ENCODE peak calls at places on chromosomes 2 and 18, in nine cellular contexts. One of them, this sample, is unnamed. For H3K36me3, the result is how much of the 10 kb centered on the place peaks cover.

GRCh38 chr2:45233301-45233700 is 224.0 kb upstream of the SIX2 start:
- DNase-seq in mesendoderm: no peak
- DNase-seq in effector memory CD4-positive, alpha-beta T cell: no peak
- DNase-seq in vagina: no peak
- DNase-seq in CD8-positive, alpha-beta T cell: no peak
- DNase-seq in naive thymus-derived CD4-positive, alpha-beta T cell: no peak
- DNase-seq in HAP-1: no peak
- DNase-seq in endodermal cell: no peak
- DNase-seq in bronchial epithelial cell: no peak
- DNase-seq in this sample: no peak

GRCh38 chr2:27977623-27978312 is 87.2 kb downstream of the BABAM2 start:
- DNase-seq in HAP-1: no peak
- DNase-seq in vagina: no peak
- DNase-seq in CD8-positive, alpha-beta T cell: no peak
- DNase-seq in bronchial epithelial cell: peak
- DNase-seq in endodermal cell: no peak
- DNase-seq in naive thymus-derived CD4-positive, alpha-beta T cell: no peak
- DNase-seq in effector memory CD4-positive, alpha-beta T cell: no peak
- DNase-seq in mesendoderm: no peak
- DNase-seq in this sample: no peak

GRCh38 chr2:37599688-37600525 is 71.5 kb downstream of the CDC42EP3 start:
- DNase-seq in HAP-1: no peak
- DNase-seq in mesendoderm: no peak
- DNase-seq in CD8-positive, alpha-beta T cell: peak
- DNase-seq in bronchial epithelial cell: no peak
- DNase-seq in endodermal cell: no peak
- DNase-seq in naive thymus-derived CD4-positive, alpha-beta T cell: peak
- DNase-seq in effector memory CD4-positive, alpha-beta T cell: peak
- DNase-seq in vagina: no peak
- DNase-seq in this sample: no peak

GRCh38 chr2:150931447-150931846 is 330.2 kb downstream of the RBM43 start:
- DNase-seq in HAP-1: peak
- DNase-seq in vagina: no peak
- DNase-seq in naive thymus-derived CD4-positive, alpha-beta T cell: no peak
- DNase-seq in bronchial epithelial cell: no peak
- DNase-seq in mesendoderm: no peak
- DNase-seq in CD8-positive, alpha-beta T cell: no peak
- DNase-seq in endodermal cell: no peak
- DNase-seq in effector memory CD4-positive, alpha-beta T cell: no peak
- DNase-seq in this sample: no peak

GRCh38 chr2:151306621-151307020 is 17.2 kb upstream of the NMI start:
- DNase-seq in naive thymus-derived CD4-positive, alpha-beta T cell: no peak
- DNase-seq in CD8-positive, alpha-beta T cell: no peak
- DNase-seq in HAP-1: no peak
- DNase-seq in endodermal cell: no peak
- DNase-seq in vagina: no peak
- DNase-seq in effector memory CD4-positive, alpha-beta T cell: no peak
- DNase-seq in mesendoderm: no peak
- DNase-seq in bronchial epithelial cell: peak
- DNase-seq in this sample: no peak

GRCh38 chr2:73994544-73994831 is 9.8 kb downstream of the TET3 start:
- DNase-seq in naive thymus-derived CD4-positive, alpha-beta T cell: no peak
- DNase-seq in bronchial epithelial cell: no peak
- DNase-seq in HAP-1: no peak
- DNase-seq in mesendoderm: no peak
- DNase-seq in effector memory CD4-positive, alpha-beta T cell: no peak
- DNase-seq in endodermal cell: no peak
- DNase-seq in vagina: no peak
- DNase-seq in CD8-positive, alpha-beta T cell: no peak
- DNase-seq in this sample: no peak

GRCh38 chr18:34741401-34741800 is 31.3 kb downstream of the DTNA start:
- DNase-seq in vagina: no peak
- DNase-seq in endodermal cell: no peak
- DNase-seq in effector memory CD4-positive, alpha-beta T cell: no peak
- DNase-seq in mesendoderm: no peak
- DNase-seq in HAP-1: no peak
- DNase-seq in naive thymus-derived CD4-positive, alpha-beta T cell: no peak
- DNase-seq in bronchial epithelial cell: no peak
- DNase-seq in CD8-positive, alpha-beta T cell: no peak
- DNase-seq in this sample: no peak

GRCh38 chr18:75212626-75213110 is 2.1 kb downstream of the TSHZ1 start:
- DNase-seq in mesendoderm: peak
- DNase-seq in effector memory CD4-positive, alpha-beta T cell: no peak
- DNase-seq in bronchial epithelial cell: no peak
- DNase-seq in naive thymus-derived CD4-positive, alpha-beta T cell: no peak
- DNase-seq in CD8-positive, alpha-beta T cell: no peak
- DNase-seq in HAP-1: no peak
- DNase-seq in endodermal cell: no peak
- DNase-seq in vagina: peak
- DNase-seq in this sample: no peak

GRCh38 chr2:127675335-127676261 is at the start of gene LIMS2:
- DNase-seq in vagina: no peak
- DNase-seq in mesendoderm: peak
- DNase-seq in endodermal cell: peak
- DNase-seq in HAP-1: no peak
- DNase-seq in bronchial epithelial cell: no peak
- DNase-seq in effector memory CD4-positive, alpha-beta T cell: no peak
- DNase-seq in CD8-positive, alpha-beta T cell: no peak
- DNase-seq in naive thymus-derived CD4-positive, alpha-beta T cell: no peak
- DNase-seq in this sample: no peak

GRCh38 chr2:64862623-64863022 is 126.6 kb upstream of the SLC1A4 start:
- DNase-seq in endodermal cell: no peak
- DNase-seq in mesendoderm: no peak
- DNase-seq in bronchial epithelial cell: no peak
- DNase-seq in effector memory CD4-positive, alpha-beta T cell: no peak
- DNase-seq in naive thymus-derived CD4-positive, alpha-beta T cell: no peak
- DNase-seq in HAP-1: no peak
- DNase-seq in CD8-positive, alpha-beta T cell: no peak
- DNase-seq in vagina: no peak
- DNase-seq in this sample: no peak

GRCh38 chr18:59220164-59220783 is 316 bp downstream of the GRP start:
- DNase-seq in naive thymus-derived CD4-positive, alpha-beta T cell: no peak
- DNase-seq in effector memory CD4-positive, alpha-beta T cell: no peak
- DNase-seq in mesendoderm: peak
- DNase-seq in CD8-positive, alpha-beta T cell: no peak
- DNase-seq in endodermal cell: peak
- DNase-seq in vagina: peak
- DNase-seq in bronchial epithelial cell: no peak
- DNase-seq in HAP-1: no peak
- DNase-seq in this sample: peak

GRCh38 chr2:10680957-10681356 is 8.8 kb downstream of the NOL10 start:
- DNase-seq in naive thymus-derived CD4-positive, alpha-beta T cell: no peak
- DNase-seq in vagina: no peak
- DNase-seq in mesendoderm: no peak
- DNase-seq in effector memory CD4-positive, alpha-beta T cell: no peak
- DNase-seq in endodermal cell: no peak
- DNase-seq in bronchial epithelial cell: peak
- DNase-seq in HAP-1: no peak
- DNase-seq in CD8-positive, alpha-beta T cell: no peak
- DNase-seq in this sample: no peak

GRCh38 chr2:10688921-10689807 is 611 bp downstream of the NOL10 start:
- DNase-seq in HAP-1: no peak
- DNase-seq in effector memory CD4-positive, alpha-beta T cell: peak
- DNase-seq in mesendoderm: no peak
- DNase-seq in endodermal cell: no peak
- DNase-seq in naive thymus-derived CD4-positive, alpha-beta T cell: no peak
- DNase-seq in bronchial epithelial cell: no peak
- DNase-seq in CD8-positive, alpha-beta T cell: no peak
- DNase-seq in vagina: no peak
- DNase-seq in this sample: peak

GRCh38 chr2:10680214-10680613 is 9.6 kb downstream of the NOL10 start:
- DNase-seq in HAP-1: no peak
- DNase-seq in naive thymus-derived CD4-positive, alpha-beta T cell: no peak
- DNase-seq in endodermal cell: no peak
- DNase-seq in CD8-positive, alpha-beta T cell: no peak
- DNase-seq in vagina: no peak
- DNase-seq in effector memory CD4-positive, alpha-beta T cell: no peak
- DNase-seq in mesendoderm: no peak
- DNase-seq in bronchial epithelial cell: no peak
- DNase-seq in this sample: no peak

GRCh38 chr2:10691521-10691920 is 1.7 kb upstream of the NOL10 start:
- DNase-seq in bronchial epithelial cell: no peak
- DNase-seq in endodermal cell: no peak
- DNase-seq in effector memory CD4-positive, alpha-beta T cell: no peak
- DNase-seq in HAP-1: no peak
- DNase-seq in vagina: no peak
- DNase-seq in mesendoderm: no peak
- DNase-seq in CD8-positive, alpha-beta T cell: no peak
- DNase-seq in naive thymus-derived CD4-positive, alpha-beta T cell: no peak
- DNase-seq in this sample: no peak

DNA sequence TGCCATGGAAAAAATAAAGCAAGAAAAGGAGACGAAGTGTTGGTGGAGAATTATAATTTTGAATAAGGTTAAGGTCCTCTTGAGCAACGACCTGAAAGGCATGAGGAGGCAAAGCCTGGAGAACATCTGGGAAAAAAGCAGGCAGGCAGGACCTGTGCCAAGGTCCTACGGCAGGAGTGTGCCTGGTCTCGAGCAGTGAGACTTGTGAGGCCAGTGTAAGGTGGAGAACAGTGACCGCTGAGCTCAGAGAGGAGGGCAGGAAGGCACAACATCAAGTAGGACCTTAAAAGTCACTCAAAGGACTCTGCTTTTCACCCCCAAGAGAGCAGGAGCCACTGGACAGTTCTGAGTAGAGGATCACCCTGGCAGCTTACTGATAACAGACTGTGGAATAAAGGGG is 3.6 kb downstream of the NOL10 start:
- DNase-seq in naive thymus-derived CD4-positive, alpha-beta T cell: no peak
- DNase-seq in mesendoderm: no peak
- DNase-seq in CD8-positive, alpha-beta T cell: no peak
- DNase-seq in endodermal cell: no peak
- DNase-seq in effector memory CD4-positive, alpha-beta T cell: no peak
- DNase-seq in HAP-1: no peak
- DNase-seq in bronchial epithelial cell: no peak
- DNase-seq in vagina: no peak
- DNase-seq in this sample: no peak
- H3K36me3 ChIP-seq in naive thymus-derived CD4-positive, alpha-beta T cell: under half
- H3K36me3 ChIP-seq in mesendoderm: under half
- H3K36me3 ChIP-seq in CD8-positive, alpha-beta T cell: under half
- H3K36me3 ChIP-seq in endodermal cell: under half
- H3K36me3 ChIP-seq in effector memory CD4-positive, alpha-beta T cell: under half
- H3K36me3 ChIP-seq in HAP-1: under half
- H3K36me3 ChIP-seq in bronchial epithelial cell: under half
- H3K36me3 ChIP-seq in vagina: under half
- H3K36me3 ChIP-seq in this sample: under half

GRCh38 chr2:9236867-9237266 is 30.3 kb downstream of the ASAP2 start:
- DNase-seq in endodermal cell: no peak
- DNase-seq in effector memory CD4-positive, alpha-beta T cell: no peak
- DNase-seq in HAP-1: no peak
- DNase-seq in vagina: no peak
- DNase-seq in bronchial epithelial cell: no peak
- DNase-seq in naive thymus-derived CD4-positive, alpha-beta T cell: no peak
- DNase-seq in CD8-positive, alpha-beta T cell: no peak
- DNase-seq in mesendoderm: no peak
- DNase-seq in this sample: no peak
- H3K4me3 ChIP-seq in endodermal cell: no peak
- H3K4me3 ChIP-seq in effector memory CD4-positive, alpha-beta T cell: no peak
- H3K4me3 ChIP-seq in HAP-1: no peak
- H3K4me3 ChIP-seq in vagina: no peak
- H3K4me3 ChIP-seq in bronchial epithelial cell: no peak
- H3K4me3 ChIP-seq in naive thymus-derived CD4-positive, alpha-beta T cell: no peak
- H3K4me3 ChIP-seq in CD8-positive, alpha-beta T cell: no peak
- H3K4me3 ChIP-seq in mesendoderm: no peak
- H3K4me3 ChIP-seq in this sample: no peak

GRCh38 chr2:85867556-85868292 is 21.1 kb downstream of the ST3GAL5 start:
- DNase-seq in vagina: no peak
- DNase-seq in bronchial epithelial cell: no peak
- DNase-seq in HAP-1: no peak
- DNase-seq in CD8-positive, alpha-beta T cell: no peak
- DNase-seq in endodermal cell: no peak
- DNase-seq in naive thymus-derived CD4-positive, alpha-beta T cell: no peak
- DNase-seq in mesendoderm: peak
- DNase-seq in effector memory CD4-positive, alpha-beta T cell: no peak
- DNase-seq in this sample: peak

GRCh38 chr2:85865539-85866164 is 23.1 kb downstream of the ST3GAL5 start:
- DNase-seq in effector memory CD4-positive, alpha-beta T cell: no peak
- DNase-seq in naive thymus-derived CD4-positive, alpha-beta T cell: no peak
- DNase-seq in mesendoderm: no peak
- DNase-seq in endodermal cell: peak
- DNase-seq in bronchial epithelial cell: no peak
- DNase-seq in vagina: no peak
- DNase-seq in CD8-positive, alpha-beta T cell: no peak
- DNase-seq in HAP-1: no peak
- DNase-seq in this sample: no peak

GRCh38 chr2:85866165-85866659 is 22.6 kb downstream of the ST3GAL5 start:
- DNase-seq in effector memory CD4-positive, alpha-beta T cell: no peak
- DNase-seq in naive thymus-derived CD4-positive, alpha-beta T cell: no peak
- DNase-seq in endodermal cell: no peak
- DNase-seq in vagina: no peak
- DNase-seq in CD8-positive, alpha-beta T cell: no peak
- DNase-seq in HAP-1: no peak
- DNase-seq in mesendoderm: no peak
- DNase-seq in bronchial epithelial cell: no peak
- DNase-seq in this sample: no peak

GRCh38 chr2:85868837-85869236 is 20.0 kb downstream of the ST3GAL5 start:
- DNase-seq in vagina: no peak
- DNase-seq in HAP-1: no peak
- DNase-seq in naive thymus-derived CD4-positive, alpha-beta T cell: no peak
- DNase-seq in bronchial epithelial cell: no peak
- DNase-seq in mesendoderm: no peak
- DNase-seq in effector memory CD4-positive, alpha-beta T cell: no peak
- DNase-seq in CD8-positive, alpha-beta T cell: no peak
- DNase-seq in endodermal cell: no peak
- DNase-seq in this sample: no peak

DNA sequence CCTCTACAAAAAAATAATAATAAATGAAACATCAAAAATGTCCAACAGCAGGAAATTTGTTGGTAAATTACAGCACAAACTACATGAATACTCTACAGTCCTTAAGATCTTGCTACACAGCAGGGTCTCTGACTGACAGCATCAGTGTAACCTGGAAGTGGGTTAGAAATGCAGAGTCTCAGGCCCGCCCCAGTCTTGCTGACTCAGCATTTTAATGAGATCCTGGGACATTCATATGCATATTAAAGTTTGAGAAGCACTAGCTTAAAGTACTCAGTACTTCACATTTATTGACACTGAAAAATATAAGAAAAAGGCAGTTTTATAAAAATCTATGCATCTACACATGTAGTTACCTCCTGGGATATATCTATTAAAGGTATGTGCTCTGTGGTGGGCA is 21.7 kb downstream of the ST3GAL5 start:
- DNase-seq in endodermal cell: no peak
- DNase-seq in naive thymus-derived CD4-positive, alpha-beta T cell: no peak
- DNase-seq in vagina: no peak
- DNase-seq in CD8-positive, alpha-beta T cell: no peak
- DNase-seq in mesendoderm: no peak
- DNase-seq in HAP-1: no peak
- DNase-seq in effector memory CD4-positive, alpha-beta T cell: no peak
- DNase-seq in bronchial epithelial cell: no peak
- DNase-seq in this sample: no peak
- H3K36me3 ChIP-seq in endodermal cell: under half
- H3K36me3 ChIP-seq in naive thymus-derived CD4-positive, alpha-beta T cell: under half
- H3K36me3 ChIP-seq in vagina: under half
- H3K36me3 ChIP-seq in CD8-positive, alpha-beta T cell: under half
- H3K36me3 ChIP-seq in mesendoderm: under half
- H3K36me3 ChIP-seq in HAP-1: under half
- H3K36me3 ChIP-seq in effector memory CD4-positive, alpha-beta T cell: under half
- H3K36me3 ChIP-seq in bronchial epithelial cell: under half
- H3K36me3 ChIP-seq in this sample: under half

DNA sequence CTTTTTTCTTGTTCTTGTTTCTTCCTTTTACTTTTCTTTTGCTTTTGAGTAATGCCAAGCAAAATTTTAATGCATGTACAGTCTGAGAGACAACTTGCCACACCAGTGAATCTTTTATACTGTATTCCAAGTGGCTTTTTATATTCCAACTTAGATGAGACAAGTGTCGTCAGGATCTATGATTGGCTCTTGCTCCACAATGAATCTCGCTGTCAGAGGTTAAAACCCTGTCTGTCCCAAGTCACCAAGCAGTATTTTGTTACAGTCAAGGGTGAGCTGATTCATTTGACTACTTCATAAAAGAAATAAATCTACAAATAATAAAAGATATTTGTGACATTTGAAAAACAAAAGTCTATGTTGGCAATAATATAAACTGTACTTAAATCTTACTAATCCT is at the start of gene MSTN:
- DNase-seq in bronchial epithelial cell: no peak
- DNase-seq in naive thymus-derived CD4-positive, alpha-beta T cell: no peak
- DNase-seq in CD8-positive, alpha-beta T cell: no peak
- DNase-seq in HAP-1: no peak
- DNase-seq in endodermal cell: no peak
- DNase-seq in effector memory CD4-positive, alpha-beta T cell: no peak
- DNase-seq in vagina: no peak
- DNase-seq in mesendoderm: no peak
- DNase-seq in this sample: no peak
- H3K4me3 ChIP-seq in bronchial epithelial cell: no peak
- H3K4me3 ChIP-seq in naive thymus-derived CD4-positive, alpha-beta T cell: no peak
- H3K4me3 ChIP-seq in CD8-positive, alpha-beta T cell: no peak
- H3K4me3 ChIP-seq in HAP-1: no peak
- H3K4me3 ChIP-seq in endodermal cell: no peak
- H3K4me3 ChIP-seq in effector memory CD4-positive, alpha-beta T cell: no peak
- H3K4me3 ChIP-seq in vagina: no peak
- H3K4me3 ChIP-seq in mesendoderm: no peak
- H3K4me3 ChIP-seq in this sample: no peak